ENCODE peak calls at places on chromosomes 5 and 9, in seven cellular contexts. One of them, this sample, is unnamed.

GRCh38 chr5:77981820-77982219 is 205.7 kb upstream of the TBCA start:
- DNase-seq in IMR-90: no peak
- DNase-seq in GM13976: no peak
- DNase-seq in brain microvascular endothelial cell: no peak
- DNase-seq in heart right ventricle: no peak
- DNase-seq in fibroblast of lung: no peak
- DNase-seq in adrenal gland: no peak
- DNase-seq in this sample: no peak

GRCh38 chr9:36748322-36748899 is 175.7 kb downstream of the MELK start:
- DNase-seq in heart right ventricle: peak; percentile 29
- DNase-seq in brain microvascular endothelial cell: peak; percentile 43
- DNase-seq in adrenal gland: peak; percentile 52
- DNase-seq in fibroblast of lung: peak; percentile 33
- DNase-seq in GM13976: peak; percentile 76
- DNase-seq in IMR-90: peak; percentile 43
- DNase-seq in this sample: peak; percentile 54

GRCh38 chr9:8436791-8437190 is 637.2 kb upstream of the DMAC1 start:
- DNase-seq in IMR-90: no peak
- DNase-seq in GM13976: no peak
- DNase-seq in fibroblast of lung: no peak
- DNase-seq in heart right ventricle: no peak
- DNase-seq in brain microvascular endothelial cell: no peak
- DNase-seq in adrenal gland: no peak
- DNase-seq in this sample: no peak

GRCh38 chr5:35230043-35230611 is at the start of gene PRLR:
- DNase-seq in fibroblast of lung: peak; percentile 12
- DNase-seq in adrenal gland: peak; percentile 66
- DNase-seq in brain microvascular endothelial cell: peak; percentile 3
- DNase-seq in heart right ventricle: peak; percentile 23
- DNase-seq in GM13976: peak; percentile 37
- DNase-seq in IMR-90: peak; percentile 8
- DNase-seq in this sample: peak; percentile 85

GRCh38 chr9:16133556-16134227 is 580.8 kb downstream of the CCDC171 start:
- DNase-seq in fibroblast of lung: peak; percentile 90
- DNase-seq in adrenal gland: peak; percentile 66
- DNase-seq in brain microvascular endothelial cell: peak; percentile 78
- DNase-seq in GM13976: peak; percentile 64
- DNase-seq in heart right ventricle: peak; percentile 28
- DNase-seq in IMR-90: peak; percentile 48
- DNase-seq in this sample: peak; percentile 89

GRCh38 chr5:105794578-105794977 is 1876.2 kb downstream of the EFNA5 start:
- DNase-seq in heart right ventricle: no peak
- DNase-seq in GM13976: peak; percentile 7
- DNase-seq in adrenal gland: no peak
- DNase-seq in IMR-90: no peak
- DNase-seq in brain microvascular endothelial cell: no peak
- DNase-seq in fibroblast of lung: no peak
- DNase-seq in this sample: no peak

GRCh38 chr9:96376926-96377874 is 6.3 kb downstream of the SLC35D2 start:
- DNase-seq in adrenal gland: no peak
- DNase-seq in fibroblast of lung: peak; percentile 87
- DNase-seq in GM13976: no peak
- DNase-seq in heart right ventricle: no peak
- DNase-seq in brain microvascular endothelial cell: peak; percentile 8
- DNase-seq in IMR-90: peak; percentile 38
- DNase-seq in this sample: peak; percentile 15

GRCh38 chr5:95808013-95808685 is 14.4 kb downstream of the GLRX start:
- DNase-seq in heart right ventricle: no peak
- DNase-seq in fibroblast of lung: no peak
- DNase-seq in GM13976: no peak
- DNase-seq in brain microvascular endothelial cell: no peak
- DNase-seq in adrenal gland: peak; percentile 19
- DNase-seq in IMR-90: no peak
- DNase-seq in this sample: no peak

GRCh38 chr9:79623799-79624721 is 52.3 kb downstream of the TLE4 start:
- DNase-seq in fibroblast of lung: no peak
- DNase-seq in heart right ventricle: peak; percentile 19
- DNase-seq in adrenal gland: peak; percentile 26
- DNase-seq in GM13976: peak; percentile 62
- DNase-seq in brain microvascular endothelial cell: no peak
- DNase-seq in IMR-90: no peak
- DNase-seq in this sample: peak; percentile 57

GRCh38 chr5:93572101-93572772 is 8.8 kb downstream of the NR2F1-AS1 start:
- DNase-seq in brain microvascular endothelial cell: no peak
- DNase-seq in fibroblast of lung: no peak
- DNase-seq in heart right ventricle: no peak
- DNase-seq in adrenal gland: no peak
- DNase-seq in IMR-90: no peak
- DNase-seq in GM13976: no peak
- DNase-seq in this sample: no peak

GRCh38 chr5:6725448-6725847 is 12.2 kb downstream of the TENT4A start:
- DNase-seq in adrenal gland: no peak
- DNase-seq in brain microvascular endothelial cell: no peak
- DNase-seq in fibroblast of lung: no peak
- DNase-seq in heart right ventricle: no peak
- DNase-seq in GM13976: no peak
- DNase-seq in IMR-90: no peak
- DNase-seq in this sample: no peak

GRCh38 chr9:113011911-113012381 is at the start of gene ZNF883:
- DNase-seq in brain microvascular endothelial cell: peak; percentile 65
- DNase-seq in IMR-90: peak; percentile 55
- DNase-seq in fibroblast of lung: peak; percentile 69
- DNase-seq in adrenal gland: peak; percentile 28
- DNase-seq in GM13976: peak; percentile 9
- DNase-seq in heart right ventricle: peak; percentile 63
- DNase-seq in this sample: no peak

GRCh38 chr9:91978739-91979414 is 28.8 kb upstream of the ROR2 start:
- DNase-seq in fibroblast of lung: peak; percentile 92
- DNase-seq in brain microvascular endothelial cell: peak; percentile 88
- DNase-seq in adrenal gland: peak; percentile 39
- DNase-seq in heart right ventricle: no peak
- DNase-seq in IMR-90: peak; percentile 93
- DNase-seq in GM13976: no peak
- DNase-seq in this sample: peak; percentile 63

GRCh38 chr5:134626369-134627014 is 6.1 kb downstream of the SAR1B start:
- DNase-seq in brain microvascular endothelial cell: no peak
- DNase-seq in GM13976: no peak
- DNase-seq in heart right ventricle: no peak
- DNase-seq in adrenal gland: no peak
- DNase-seq in IMR-90: peak; percentile 63
- DNase-seq in fibroblast of lung: no peak
- DNase-seq in this sample: peak; percentile 84

GRCh38 chr5:102200861-102201260 is 95.2 kb downstream of the SLCO4C1 start:
- DNase-seq in brain microvascular endothelial cell: no peak
- DNase-seq in adrenal gland: no peak
- DNase-seq in heart right ventricle: no peak
- DNase-seq in GM13976: no peak
- DNase-seq in fibroblast of lung: no peak
- DNase-seq in IMR-90: no peak
- DNase-seq in this sample: no peak

GRCh38 chr9:132908635-132909034 is 29.9 kb downstream of the SPACA9 start:
- DNase-seq in GM13976: no peak
- DNase-seq in heart right ventricle: no peak
- DNase-seq in adrenal gland: no peak
- DNase-seq in brain microvascular endothelial cell: no peak
- DNase-seq in IMR-90: no peak
- DNase-seq in fibroblast of lung: no peak
- DNase-seq in this sample: no peak

GRCh38 chr9:36924071-36924470 is 110.0 kb downstream of the PAX5 start:
- DNase-seq in fibroblast of lung: peak; percentile 92
- DNase-seq in adrenal gland: no peak
- DNase-seq in IMR-90: peak; percentile 81
- DNase-seq in brain microvascular endothelial cell: peak; percentile 84
- DNase-seq in GM13976: no peak
- DNase-seq in heart right ventricle: no peak
- DNase-seq in this sample: peak; percentile 91

GRCh38 chr5:14512574-14512973 is 69.0 kb upstream of the OTULINL start:
- DNase-seq in brain microvascular endothelial cell: no peak
- DNase-seq in adrenal gland: no peak
- DNase-seq in IMR-90: no peak
- DNase-seq in fibroblast of lung: no peak
- DNase-seq in GM13976: no peak
- DNase-seq in heart right ventricle: no peak
- DNase-seq in this sample: no peak

GRCh38 chr9:96219615-96220257 is 82.2 kb downstream of the HSD17B3 start:
- DNase-seq in GM13976: peak; percentile 67
- DNase-seq in fibroblast of lung: peak; percentile 12
- DNase-seq in brain microvascular endothelial cell: no peak
- DNase-seq in heart right ventricle: peak; percentile 58
- DNase-seq in IMR-90: no peak
- DNase-seq in adrenal gland: peak; percentile 44
- DNase-seq in this sample: peak; percentile 9

GRCh38 chr9:95552814-95553546 is 36.2 kb upstream of the PTCH1 start:
- DNase-seq in adrenal gland: peak; percentile 24
- DNase-seq in GM13976: no peak
- DNase-seq in fibroblast of lung: no peak
- DNase-seq in brain microvascular endothelial cell: no peak
- DNase-seq in IMR-90: no peak
- DNase-seq in heart right ventricle: peak; percentile 46
- DNase-seq in this sample: no peak

GRCh38 chr5:143986567-143987242 is 174.7 kb downstream of the HMHB1 start:
- DNase-seq in adrenal gland: no peak
- DNase-seq in heart right ventricle: no peak
- DNase-seq in brain microvascular endothelial cell: peak; percentile 47
- DNase-seq in fibroblast of lung: peak; percentile 94
- DNase-seq in IMR-90: peak; percentile 85
- DNase-seq in GM13976: no peak
- DNase-seq in this sample: no peak

GRCh38 chr9:27280858-27281257 is 16.1 kb downstream of the EQTN start:
- DNase-seq in IMR-90: no peak
- DNase-seq in heart right ventricle: no peak
- DNase-seq in fibroblast of lung: no peak
- DNase-seq in brain microvascular endothelial cell: no peak
- DNase-seq in GM13976: no peak
- DNase-seq in adrenal gland: no peak
- DNase-seq in this sample: no peak

GRCh38 chr9:100277166-100277979 is 75.4 kb downstream of the TEX10 start:
- DNase-seq in adrenal gland: no peak
- DNase-seq in fibroblast of lung: peak; percentile 55
- DNase-seq in heart right ventricle: no peak
- DNase-seq in IMR-90: peak; percentile 61
- DNase-seq in brain microvascular endothelial cell: peak; percentile 55
- DNase-seq in GM13976: no peak
- DNase-seq in this sample: peak; percentile 26

GRCh38 chr5:84255318-84255717 is 129.4 kb downstream of the EDIL3 start:
- DNase-seq in IMR-90: peak; percentile 48
- DNase-seq in fibroblast of lung: peak; percentile 35
- DNase-seq in heart right ventricle: no peak
- DNase-seq in brain microvascular endothelial cell: no peak
- DNase-seq in adrenal gland: no peak
- DNase-seq in GM13976: no peak
- DNase-seq in this sample: peak; percentile 33
- TF ChIP-seq CTCF in IMR-90: peak; percentile 47
- TF ChIP-seq CTCF in fibroblast of lung: peak; percentile 31
- TF ChIP-seq CTCF in heart right ventricle: no peak
- TF ChIP-seq CTCF in brain microvascular endothelial cell: peak; percentile 50
- TF ChIP-seq CTCF in adrenal gland: no peak
- TF ChIP-seq CTCF in GM13976: no peak
- TF ChIP-seq CTCF in this sample: peak; percentile 20

DNA sequence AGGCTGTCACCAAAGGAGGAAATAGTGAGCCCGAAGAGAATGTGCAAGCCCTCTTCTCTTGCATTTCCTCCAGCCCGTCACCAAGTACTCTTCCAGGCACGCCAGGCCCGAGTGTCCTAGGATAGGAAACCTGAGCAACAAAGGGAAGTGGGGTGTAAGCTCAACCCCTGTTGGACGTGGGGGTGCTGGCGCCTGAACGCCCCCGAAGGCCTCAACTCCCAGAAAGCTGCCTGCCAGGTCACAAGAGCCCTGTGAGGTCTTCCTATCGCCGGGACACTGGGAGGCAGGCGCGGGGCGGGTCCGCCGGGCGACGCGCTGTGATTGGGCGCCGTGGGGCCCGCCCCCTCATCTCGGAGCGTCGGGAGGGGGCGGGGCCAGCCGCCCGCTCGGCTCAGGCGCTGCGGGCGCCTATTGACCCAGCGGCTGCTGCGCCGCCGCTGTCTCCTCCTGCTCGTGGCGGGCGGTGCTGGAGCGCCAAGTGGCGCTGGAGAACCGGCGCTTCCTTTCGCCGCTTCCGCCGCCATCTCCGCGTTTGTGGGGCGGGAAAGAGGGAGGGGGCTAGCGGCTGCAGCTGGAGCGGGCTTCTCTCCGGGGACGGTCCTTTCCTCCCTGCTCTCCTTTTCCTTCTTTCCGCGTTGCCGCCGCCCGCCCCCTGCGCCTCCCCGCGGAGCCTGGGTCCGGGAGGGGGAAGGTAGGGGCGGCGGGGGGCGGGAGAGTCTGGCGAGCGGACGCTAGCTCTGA is 558 bp upstream of the MAN2A1 start:
- DNase-seq in fibroblast of lung: peak; percentile 85
- DNase-seq in heart right ventricle: peak; percentile 90
- DNase-seq in GM13976: peak; percentile 92
- DNase-seq in brain microvascular endothelial cell: peak; percentile 61
- DNase-seq in adrenal gland: peak; percentile 87
- DNase-seq in IMR-90: peak; percentile 84
- DNase-seq in this sample: peak; percentile 91
- TF ChIP-seq CTCF in fibroblast of lung: no peak
- TF ChIP-seq CTCF in heart right ventricle: no peak
- TF ChIP-seq CTCF in GM13976: no peak
- TF ChIP-seq CTCF in brain microvascular endothelial cell: no peak
- TF ChIP-seq CTCF in adrenal gland: no peak
- TF ChIP-seq CTCF in IMR-90: peak; percentile 15
- TF ChIP-seq CTCF in this sample: no peak

GRCh38 chr5:43233946-43234345 is 41.9 kb downstream of the NIM1K start:
- DNase-seq in IMR-90: no peak
- DNase-seq in fibroblast of lung: no peak
- DNase-seq in brain microvascular endothelial cell: no peak
- DNase-seq in adrenal gland: no peak
- DNase-seq in heart right ventricle: no peak
- DNase-seq in GM13976: peak; percentile 54
- DNase-seq in this sample: no peak

GRCh38 chr5:43236633-43237355 is 44.8 kb downstream of the NIM1K start:
- DNase-seq in GM13976: no peak
- DNase-seq in brain microvascular endothelial cell: no peak
- DNase-seq in fibroblast of lung: no peak
- DNase-seq in IMR-90: no peak
- DNase-seq in heart right ventricle: no peak
- DNase-seq in adrenal gland: no peak
- DNase-seq in this sample: peak; percentile 14

GRCh38 chr5:43232943-43233833 is 41.2 kb downstream of the NIM1K start:
- DNase-seq in IMR-90: no peak
- DNase-seq in GM13976: no peak
- DNase-seq in heart right ventricle: no peak
- DNase-seq in adrenal gland: no peak
- DNase-seq in fibroblast of lung: no peak
- DNase-seq in brain microvascular endothelial cell: no peak
- DNase-seq in this sample: no peak

GRCh38 chr5:43227655-43228054 is 35.6 kb downstream of the NIM1K start:
- DNase-seq in heart right ventricle: no peak
- DNase-seq in adrenal gland: no peak
- DNase-seq in IMR-90: peak; percentile 64
- DNase-seq in GM13976: peak; percentile 28
- DNase-seq in brain microvascular endothelial cell: peak; percentile 25
- DNase-seq in fibroblast of lung: peak; percentile 46
- DNase-seq in this sample: peak; percentile 67

GRCh38 chr5:43231977-43232376 is 40.0 kb downstream of the NIM1K start:
- DNase-seq in brain microvascular endothelial cell: peak; percentile 4
- DNase-seq in adrenal gland: no peak
- DNase-seq in heart right ventricle: no peak
- DNase-seq in fibroblast of lung: no peak
- DNase-seq in IMR-90: no peak
- DNase-seq in GM13976: no peak
- DNase-seq in this sample: peak; percentile 48
- TF ChIP-seq CTCF in brain microvascular endothelial cell: peak; percentile 34
- TF ChIP-seq CTCF in adrenal gland: no peak
- TF ChIP-seq CTCF in heart right ventricle: peak; percentile 22
- TF ChIP-seq CTCF in fibroblast of lung: no peak
- TF ChIP-seq CTCF in IMR-90: peak; percentile 4
- TF ChIP-seq CTCF in GM13976: no peak
- TF ChIP-seq CTCF in this sample: peak; percentile 18

GRCh38 chr9:38068616-38068865 is 486 bp downstream of the SHB start:
- DNase-seq in brain microvascular endothelial cell: no peak
- DNase-seq in GM13976: peak; percentile 70
- DNase-seq in heart right ventricle: peak; percentile 55
- DNase-seq in IMR-90: peak; percentile 59
- DNase-seq in fibroblast of lung: peak; percentile 62
- DNase-seq in adrenal gland: no peak
- DNase-seq in this sample: peak; percentile 55
- TF ChIP-seq CTCF in brain microvascular endothelial cell: peak; percentile 59
- TF ChIP-seq CTCF in GM13976: peak; percentile 78
- TF ChIP-seq CTCF in heart right ventricle: peak; percentile 52
- TF ChIP-seq CTCF in IMR-90: peak; percentile 52
- TF ChIP-seq CTCF in fibroblast of lung: peak; percentile 48
- TF ChIP-seq CTCF in adrenal gland: no peak
- TF ChIP-seq CTCF in this sample: peak; percentile 43

This sample was measured in MCF 10A.